ENCODE peak calls at places on chromosome 12, in four cellular contexts. C, Z, O and L are unnamed samples.

GRCh38 chr12:51823875-51824565 is 24.5 kb downstream of the FIGNL2 start:
- DNase-seq in C (peak; percentile 86), Z (peak; percentile 83), O (peak; percentile 81), L (peak; percentile 39)

GRCh38 chr12:107783406-107784376 is 9.2 kb downstream of the ASCL4 start:
- DNase-seq in C (no peak), Z (no peak), O (no peak), L (no peak)

GRCh38 chr12:18443768-18444437 is 182.6 kb downstream of the PIK3C2G start:
- DNase-seq in C (no peak), Z (peak; percentile 67), O (peak; percentile 48), L (no peak)

GRCh38 chr12:55074771-55075170 is 51.4 kb upstream of the OR9K2 start:
- DNase-seq in C (no peak), Z (no peak), O (no peak), L (peak; percentile 66)

GRCh38 chr12:9960613-9961012 is 10.6 kb upstream of the CLEC12A start:
- DNase-seq in C (no peak), Z (no peak), O (no peak), L (no peak)

GRCh38 chr12:4767181-4767580 is 47.0 kb downstream of the GALNT8 start:
- DNase-seq in C (no peak), Z (no peak), O (no peak), L (no peak)

GRCh38 chr12:31803306-31804184 is 74.7 kb upstream of the AMN1 start:
- DNase-seq in C (peak; percentile 57), Z (no peak), O (no peak), L (no peak)

GRCh38 chr12:2503762-2504161 is 291.0 kb upstream of the FKBP4 start:
- DNase-seq in C (no peak), Z (no peak), O (no peak), L (no peak)

GRCh38 chr12:120092531-120093335 is 23.8 kb downstream of the RAB35 start:
- DNase-seq in C (no peak), Z (no peak), O (no peak), L (no peak)

GRCh38 chr12:45989857-45990467 is 412 bp downstream of the SCAF11 start:
- DNase-seq in C (peak; percentile 50), Z (peak; percentile 34), O (peak; percentile 78), L (no peak)

GRCh38 chr12:77202457-77203060 is 137.2 kb upstream of the E2F7 start:
- DNase-seq in C (no peak), Z (no peak), O (peak; percentile 58), L (no peak)

GRCh38 chr12:10551375-10551774 is 45.7 kb downstream of the EIF2S3B start:
- DNase-seq in C (no peak), Z (no peak), O (no peak), L (no peak)

GRCh38 chr12:107200394-107200793 is 107.0 kb upstream of the CRY1 start:
- DNase-seq in C (no peak), Z (peak; percentile 93), O (peak; percentile 33), L (no peak)

GRCh38 chr12:110222027-110222426 is 59.0 kb upstream of the ATP2A2 start:
- DNase-seq in C (no peak), Z (no peak), O (peak; percentile 3), L (no peak)

GRCh38 chr12:110222433-110222832 is 58.6 kb upstream of the ATP2A2 start:
- DNase-seq in C (no peak), Z (no peak), O (no peak), L (no peak)

GRCh38 chr12:110227138-110227537 is 53.9 kb upstream of the ATP2A2 start:
- DNase-seq in C (no peak), Z (no peak), O (no peak), L (no peak)

GRCh38 chr12:110224379-110225304 is 56.4 kb upstream of the ATP2A2 start:
- DNase-seq in C (peak; percentile 44), Z (peak; percentile 91), O (peak; percentile 92), L (no peak)

DNA sequence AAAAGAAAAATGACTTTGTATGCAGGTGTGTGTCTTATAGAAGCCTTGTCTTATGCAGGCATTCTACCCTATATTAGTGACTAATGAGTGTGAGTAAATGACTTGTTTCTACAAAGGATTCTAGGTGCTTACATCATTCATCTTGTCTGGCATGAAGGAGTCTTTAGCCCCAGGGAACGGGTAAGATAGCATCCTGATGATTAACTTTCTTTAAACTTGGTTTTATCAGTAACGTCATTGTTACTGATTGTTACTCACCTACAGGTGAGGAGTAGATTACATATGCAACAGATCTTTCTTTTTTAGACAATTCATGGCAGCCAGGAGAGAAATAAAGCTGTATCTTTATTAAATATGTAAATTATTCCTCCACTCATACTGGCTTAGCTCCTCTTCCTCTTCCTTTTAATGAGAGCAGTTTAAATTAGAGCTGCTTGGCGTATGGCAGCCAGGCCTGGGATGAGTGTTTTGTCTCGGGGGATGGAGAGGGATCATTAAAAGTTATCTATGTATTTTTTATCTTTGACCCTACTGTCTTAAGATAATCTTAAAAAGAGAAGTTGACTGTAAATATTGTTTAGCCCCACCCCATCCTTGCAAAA is 57.2 kb upstream of the ATP2A2 start:
- DNase-seq in C (no peak), Z (peak; percentile 97), O (peak; percentile 78), L (no peak)
- TF ChIP-seq EZH2phosphoT487 in C (no peak), Z (no peak), O (no peak), L (no peak)

DNA sequence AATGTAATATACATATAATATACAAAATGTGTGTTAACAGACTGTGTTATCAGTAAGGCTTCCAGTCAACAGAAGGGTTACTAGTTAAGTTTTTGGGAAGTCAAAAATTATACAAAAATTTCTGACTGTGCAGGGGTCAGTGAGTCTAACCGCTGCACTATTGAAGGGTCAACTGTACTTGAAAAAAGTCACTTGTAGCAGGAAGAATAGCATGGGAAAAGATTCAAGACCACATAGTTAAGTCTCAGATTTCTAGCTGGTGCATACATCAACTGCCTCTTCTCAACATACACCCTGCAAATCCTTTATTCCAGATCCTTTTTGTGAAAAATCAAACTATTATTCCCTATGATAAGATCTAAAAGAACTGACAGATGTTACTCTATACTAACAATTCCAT is 5.9 kb downstream of the EPS8 start:
- DNase-seq in C (no peak), Z (no peak), O (no peak), L (no peak)
- H3K79me2 ChIP-seq in C (no peaks in the 10 kb centered on the region), Z (peaks cover 88% of the 10 kb centered on the region), O (peaks cover 95% of the 10 kb centered on the region), L (no peaks in the 10 kb centered on the region)

GRCh38 chr12:95703986-95704385 is 86.6 kb downstream of the NTN4 start:
- DNase-seq in C (no peak), Z (no peak), O (no peak), L (no peak)

GRCh38 chr12:95701722-95702418 is 88.7 kb downstream of the NTN4 start:
- DNase-seq in C (no peak), Z (peak; percentile 93), O (no peak), L (no peak)

GRCh38 chr12:95699579-95699978 is 91.0 kb downstream of the NTN4 start:
- DNase-seq in C (no peak), Z (peak; percentile 15), O (no peak), L (no peak)

GRCh38 chr12:95700316-95700785 is 90.2 kb downstream of the NTN4 start:
- DNase-seq in C (no peak), Z (peak; percentile 84), O (peak; percentile 98), L (no peak)

DNA sequence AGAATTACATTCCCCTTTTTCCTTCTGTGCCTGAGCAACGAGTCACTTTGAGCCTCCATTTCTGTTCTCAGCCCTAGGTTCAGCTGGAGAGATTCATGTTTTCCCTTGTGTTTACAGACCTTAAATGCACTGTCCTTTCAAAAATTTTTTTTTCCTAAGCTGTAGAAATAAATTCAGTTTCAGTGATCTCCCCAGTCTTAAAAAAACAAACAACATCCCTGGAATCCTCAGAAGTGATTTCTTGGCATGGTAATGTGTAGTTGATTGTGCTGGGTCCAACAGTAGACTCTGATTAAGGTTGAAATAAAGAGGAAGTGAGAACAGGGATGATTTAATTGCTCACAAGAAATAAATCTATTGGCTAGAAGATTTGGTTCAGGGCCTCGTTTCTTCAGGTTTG is 89.3 kb downstream of the NTN4 start:
- DNase-seq in C (no peak), Z (no peak), O (peak; percentile 49), L (no peak)
- H2AFZ ChIP-seq in C (no peak overlapping the region), Z (no peak overlapping the region), O (no peak overlapping the region), L (no peak overlapping the region)

DNA sequence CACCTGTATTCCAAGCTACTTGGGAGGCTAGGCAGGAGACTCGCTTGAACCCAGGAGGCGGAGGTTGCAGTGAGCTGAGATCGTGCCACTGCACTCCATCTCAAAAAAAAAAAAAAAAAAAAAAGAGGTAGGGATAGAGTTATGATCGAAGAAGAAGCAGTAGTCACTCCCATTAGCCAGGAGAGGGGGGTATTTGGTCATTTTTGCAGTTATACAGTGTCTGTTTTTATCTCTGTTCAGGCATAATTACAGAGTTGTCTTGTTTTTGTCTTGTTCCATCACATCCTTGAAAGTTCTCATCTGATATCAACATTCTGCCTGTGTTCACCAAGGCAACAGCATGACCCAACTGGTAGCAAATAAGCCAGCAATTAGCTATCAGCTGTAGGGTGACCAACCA is 98.5 kb upstream of the TMPO start:
- DNase-seq in C (peak; percentile 41), Z (peak; percentile 34), O (peak; percentile 64), L (peak; percentile 25)
- TF ChIP-seq EZH2phosphoT487 in C (no peak), Z (no peak), O (no peak), L (no peak)

GRCh38 chr12:116076399-116076798 is 201.1 kb downstream of the MED13L start:
- DNase-seq in C (no peak), Z (no peak), O (no peak), L (no peak)

GRCh38 chr12:116078396-116078795 is 199.1 kb downstream of the MED13L start:
- DNase-seq in C (no peak), Z (no peak), O (no peak), L (no peak)

GRCh38 chr12:116074686-116075085 is 202.8 kb downstream of the MED13L start:
- DNase-seq in C (no peak), Z (no peak), O (no peak), L (no peak)

GRCh38 chr12:116077431-116077830 is 200.1 kb downstream of the MED13L start:
- DNase-seq in C (no peak), Z (no peak), O (no peak), L (no peak)

DNA sequence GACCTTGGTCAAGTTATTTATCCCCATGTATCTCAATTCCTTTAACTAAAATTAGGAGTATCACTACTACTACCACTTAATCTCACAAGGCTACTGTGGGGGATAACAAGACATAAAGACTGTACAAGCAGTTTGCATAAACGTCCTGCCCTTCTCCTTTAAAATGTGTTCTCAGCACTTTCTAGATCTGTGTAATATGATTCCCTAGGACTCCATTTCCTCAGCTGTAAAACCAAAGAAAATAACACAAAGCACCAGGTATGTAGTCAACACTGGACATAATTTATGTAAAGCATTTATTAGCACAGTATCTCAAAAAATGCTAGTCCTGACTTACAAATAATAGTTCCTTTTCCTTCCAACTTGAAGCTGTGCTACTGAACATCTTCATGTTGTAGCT is 202.2 kb downstream of the MED13L start:
- DNase-seq in C (no peak), Z (no peak), O (no peak), L (no peak)
- H3K79me2 ChIP-seq in C (peaks cover 29% of the 10 kb centered on the region), Z (peaks cover 28% of the 10 kb centered on the region), O (peaks cover 97% of the 10 kb centered on the region), L (no peaks in the 10 kb centered on the region)

GRCh38 chr12:19689801-19690472 is 250.6 kb downstream of the AEBP2 start:
- DNase-seq in C (no peak), Z (peak; percentile 77), O (no peak), L (no peak)
- H2AFZ ChIP-seq in C (peak overlapping the region; percentile 21), Z (no peak overlapping the region), O (no peak overlapping the region), L (no peak overlapping the region)